ENCODE peak calls at places on chromosome 14, in five cellular contexts. R is GM12878, F is A549, O is K562, U is HepG2. A is an unnamed sample.

GRCh38 chr14:105491366-105492006 is 440 bp downstream of the TEDC1 start:
- DNase-seq in R (peak), F (peak), O (peak), U (peak), A (peak)

GRCh38 chr14:74464785-74465184 is 28.3 kb downstream of the NPC2 start:
- DNase-seq in R (no peak), F (no peak), O (no peak), U (no peak), A (no peak)

GRCh38 chr14:74456684-74457083 is 30.7 kb upstream of the SYNDIG1L start:
- DNase-seq in R (no peak), F (no peak), O (no peak), U (no peak), A (no peak)

GRCh38 chr14:103889313-103890051 is 38.8 kb upstream of the TDRD9 start:
- DNase-seq in R (no peak), F (no peak), O (peak), U (peak), A (no peak)

GRCh38 chr14:71163842-71164500 is 256.7 kb downstream of the PCNX1 start:
- DNase-seq in R (no peak), F (no peak), O (no peak), U (no peak), A (no peak)

GRCh38 chr14:29710015-29710414 is 217.6 kb downstream of the PRKD1 start:
- DNase-seq in R (no peak), F (no peak), O (no peak), U (no peak), A (no peak)

GRCh38 chr14:98112211-98112780 is 1159.7 kb downstream of the BCL11B start:
- DNase-seq in R (no peak), F (no peak), O (no peak), U (no peak), A (no peak)

GRCh38 chr14:69355155-69355954 is 42.7 kb downstream of the ERH start:
- DNase-seq in R (no peak), F (no peak), O (no peak), U (no peak), A (no peak)

GRCh38 chr14:20697273-20698017 is 8.9 kb downstream of the ANG start:
- DNase-seq in R (no peak), F (peak), O (peak), U (peak), A (peak)

GRCh38 chr14:35213869-35214387 is 78.3 kb upstream of the PSMA6 start:
- DNase-seq in R (no peak), F (peak), O (no peak), U (peak), A (no peak)

GRCh38 chr14:40074169-40074568 is 641.9 kb upstream of the FBXO33 start:
- DNase-seq in R (no peak), F (no peak), O (no peak), U (no peak), A (peak)

GRCh38 chr14:72594099-72594901 is 299.6 kb downstream of the DPF3 start:
- DNase-seq in R (peak), F (no peak), O (no peak), U (no peak), A (no peak)

GRCh38 chr14:53391631-53392030 is 238.5 kb upstream of the DDHD1 start:
- DNase-seq in R (no peak), F (no peak), O (no peak), U (no peak), A (no peak)

GRCh38 chr14:78700236-78700635 is 530.1 kb downstream of the NRXN3 start:
- DNase-seq in R (no peak), F (peak), O (no peak), U (no peak), A (no peak)

GRCh38 chr14:65170768-65171251 is 68.5 kb upstream of the MAX start:
- DNase-seq in R (peak), F (peak), O (no peak), U (no peak), A (peak)

GRCh38 chr14:56752428-56752827 is 57.9 kb downstream of the OTX2 start:
- DNase-seq in R (no peak), F (no peak), O (no peak), U (no peak), A (no peak)

GRCh38 chr14:79856357-79856756 is 354.9 kb downstream of the DIO2 start:
- DNase-seq in R (no peak), F (no peak), O (no peak), U (no peak), A (no peak)

GRCh38 chr14:65179918-65180724 is 77.8 kb upstream of the MAX start:
- DNase-seq in R (peak), F (peak), O (no peak), U (no peak), A (no peak)

GRCh38 chr14:91012050-91012449 is 48.4 kb downstream of the RPS6KA5 start:
- DNase-seq in R (no peak), F (no peak), O (no peak), U (no peak), A (no peak)

GRCh38 chr14:77311217-77311616 is 9.5 kb downstream of the POMT2 start:
- DNase-seq in R (no peak), F (no peak), O (no peak), U (no peak), A (no peak)
- TF ChIP-seq ESRRA in R (no peak), F (no peak), O (no peak), U (no peak), A (no peak)

GRCh38 chr14:54837508-54838149 is 65.0 kb downstream of the GCH1 start:
- DNase-seq in R (no peak), F (no peak), O (no peak), U (peak), A (no peak)
- TF ChIP-seq ESRRA in R (no peak), F (no peak), O (no peak), U (peak), A (no peak)

GRCh38 chr14:37429618-37430017 is 165.4 kb downstream of the FOXA1 start:
- DNase-seq in R (no peak), F (no peak), O (no peak), U (no peak), A (no peak)

GRCh38 chr14:37434867-37435266 is 160.2 kb downstream of the FOXA1 start:
- DNase-seq in R (no peak), F (no peak), O (no peak), U (no peak), A (no peak)

DNA sequence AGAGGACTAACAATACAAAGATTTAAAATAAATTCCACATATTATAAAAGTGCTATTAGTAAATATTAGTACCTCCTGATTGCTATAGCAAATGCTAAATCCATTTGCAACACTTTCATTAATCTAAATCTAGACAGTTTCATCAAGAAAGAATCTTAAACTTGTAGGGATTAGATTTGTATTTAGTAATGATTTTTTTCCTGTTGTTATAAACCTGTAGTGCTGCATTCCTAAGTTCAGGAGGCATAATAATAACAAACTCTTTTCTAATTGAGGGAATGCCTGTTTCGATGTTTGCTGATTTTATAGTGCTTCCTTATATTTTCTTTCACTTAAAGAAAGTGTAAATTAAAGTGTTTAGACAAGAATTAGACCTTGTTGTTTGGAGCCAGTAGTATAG is 166.1 kb downstream of the FOXA1 start:
- DNase-seq in R (no peak), F (no peak), O (no peak), U (no peak), A (no peak)
- TF ChIP-seq ESRRA in R (no peak), F (no peak), O (no peak), U (no peak), A (no peak)

DNA sequence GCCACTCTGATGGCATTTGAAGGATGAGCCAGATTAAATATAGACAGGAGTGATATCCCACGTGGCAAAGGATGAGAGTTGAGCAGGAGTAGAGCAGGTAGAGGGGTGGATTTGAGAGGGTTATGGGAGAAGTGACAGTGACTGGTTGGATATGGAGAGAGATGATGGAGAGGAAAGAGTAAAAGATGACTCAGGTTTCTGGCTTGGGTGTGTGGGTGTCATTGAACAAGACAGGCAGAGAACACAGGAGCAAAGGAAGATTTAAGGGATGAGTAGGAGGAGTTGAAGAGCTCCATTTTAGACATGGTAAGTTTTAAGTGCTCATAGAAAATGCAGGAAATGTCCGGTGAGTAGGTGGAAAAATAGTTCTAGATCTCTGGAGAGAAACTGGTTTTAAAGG is 136.9 kb downstream of the EGLN3 start:
- DNase-seq in R (no peak), F (no peak), O (peak), U (no peak), A (no peak)
- TF ChIP-seq ESRRA in R (no peak), F (no peak), O (no peak), U (no peak), A (no peak)

DNA sequence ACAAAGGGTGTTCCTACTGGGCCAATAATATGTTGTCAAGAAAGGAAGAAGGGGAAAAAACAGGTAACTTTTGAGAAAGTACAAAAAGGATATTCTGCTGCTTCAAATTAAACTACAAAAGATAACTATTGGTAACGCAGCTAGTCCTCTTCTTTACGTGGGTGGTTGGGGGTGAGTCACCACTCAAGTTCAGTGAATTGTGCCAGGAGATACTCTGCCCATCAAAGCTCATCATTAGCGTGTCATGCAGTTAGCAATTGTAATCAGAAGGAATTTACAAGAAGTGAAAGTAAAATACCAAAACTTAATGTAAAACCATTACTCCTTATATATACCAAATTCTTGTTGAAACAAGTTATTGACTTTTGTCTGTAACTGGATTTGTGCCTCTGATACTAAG is 342.0 kb downstream of the NPAS3 start:
- DNase-seq in R (no peak), F (no peak), O (no peak), U (no peak), A (no peak)
- TF ChIP-seq ESRRA in R (no peak), F (no peak), O (no peak), U (no peak), A (no peak)

GRCh38 chr14:45181329-45181728 is 45.6 kb downstream of the FANCM start:
- DNase-seq in R (no peak), F (no peak), O (no peak), U (no peak), A (no peak)

GRCh38 chr14:45181806-45182205 is 46.1 kb downstream of the FANCM start:
- DNase-seq in R (no peak), F (no peak), O (no peak), U (no peak), A (no peak)

DNA sequence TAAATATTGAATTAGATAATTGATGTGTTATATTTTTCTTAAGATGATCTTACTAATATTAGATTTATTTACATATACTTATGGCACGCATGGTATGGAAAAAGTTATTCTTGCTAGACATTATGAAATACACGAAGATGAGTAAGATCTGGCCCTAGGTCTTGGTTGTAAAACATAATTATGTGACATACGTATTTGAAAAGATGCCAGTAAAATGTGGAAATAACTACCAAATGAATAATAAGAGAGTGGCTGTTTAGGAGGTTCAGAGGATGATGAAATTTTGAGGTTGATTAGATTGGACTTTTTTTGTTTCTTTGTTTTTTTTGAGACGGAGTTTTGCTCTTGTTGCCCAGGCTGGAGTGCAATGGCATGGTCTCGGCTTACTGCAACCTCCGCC is 41.4 kb downstream of the FANCM start:
- DNase-seq in R (no peak), F (no peak), O (no peak), U (no peak), A (no peak)
- TF ChIP-seq ESRRA in R (no peak), F (no peak), O (no peak), U (no peak), A (no peak)